ENCODE peak calls at places on chromosomes 16 and 17, in four cellular contexts. One of them, this sample, is unnamed. For H3K4me1, the result is how much of the 10 kb centered on the place peaks cover.

GRCh38 chr16:62021295-62021694 is 14.9 kb downstream of the CDH8 start:
- DNase-seq in sigmoid colon: no peak
- DNase-seq in breast epithelium: no peak
- DNase-seq in endodermal cell: no peak
- DNase-seq in this sample: no peak

GRCh38 chr16:23026777-23027362 is 122.4 kb downstream of the USP31 start:
- DNase-seq in endodermal cell: peak
- DNase-seq in breast epithelium: no peak
- DNase-seq in sigmoid colon: no peak
- DNase-seq in this sample: no peak

GRCh38 chr16:84088695-84089395 is 27.9 kb downstream of the MBTPS1 start:
- DNase-seq in endodermal cell: no peak
- DNase-seq in sigmoid colon: no peak
- DNase-seq in breast epithelium: peak
- DNase-seq in this sample: peak

GRCh38 chr16:997440-998051 is 16.0 kb downstream of the SOX8 start:
- DNase-seq in endodermal cell: peak
- DNase-seq in sigmoid colon: no peak
- DNase-seq in breast epithelium: no peak
- DNase-seq in this sample: no peak

GRCh38 chr17:7739746-7740145 is 22.2 kb downstream of the DNAH2 start:
- DNase-seq in sigmoid colon: no peak
- DNase-seq in endodermal cell: no peak
- DNase-seq in breast epithelium: no peak
- DNase-seq in this sample: no peak

GRCh38 chr17:66273391-66273722 is 29.1 kb upstream of the PRKCA start:
- DNase-seq in endodermal cell: no peak
- DNase-seq in breast epithelium: no peak
- DNase-seq in sigmoid colon: no peak
- DNase-seq in this sample: no peak

GRCh38 chr16:83336630-83337029 is 471.1 kb upstream of the HSBP1 start:
- DNase-seq in endodermal cell: no peak
- DNase-seq in breast epithelium: no peak
- DNase-seq in sigmoid colon: no peak
- DNase-seq in this sample: peak

GRCh38 chr17:62676231-62676943 is 48.9 kb downstream of the MRC2 start:
- DNase-seq in breast epithelium: no peak
- DNase-seq in endodermal cell: peak
- DNase-seq in sigmoid colon: peak
- DNase-seq in this sample: no peak

GRCh38 chr17:66076546-66077190 is 115.3 kb downstream of the CEP112 start:
- DNase-seq in breast epithelium: no peak
- DNase-seq in endodermal cell: peak
- DNase-seq in sigmoid colon: no peak
- DNase-seq in this sample: no peak

GRCh38 chr16:57427824-57428223 is 19.4 kb downstream of the CIAPIN1 start:
- DNase-seq in breast epithelium: no peak
- DNase-seq in endodermal cell: no peak
- DNase-seq in sigmoid colon: no peak
- DNase-seq in this sample: no peak

GRCh38 chr17:80092959-80093358 is 8.4 kb upstream of the GAA start:
- DNase-seq in breast epithelium: no peak
- DNase-seq in endodermal cell: no peak
- DNase-seq in sigmoid colon: peak
- DNase-seq in this sample: peak

GRCh38 chr16:53898993-53899392 is 195.0 kb downstream of the FTO start:
- DNase-seq in sigmoid colon: no peak
- DNase-seq in endodermal cell: no peak
- DNase-seq in breast epithelium: no peak
- DNase-seq in this sample: no peak

GRCh38 chr17:7549401-7550055 is 670 bp downstream of the TNFSF12 start:
- DNase-seq in breast epithelium: no peak
- DNase-seq in sigmoid colon: peak
- DNase-seq in endodermal cell: no peak
- DNase-seq in this sample: no peak

GRCh38 chr16:29961479-29962343 is at the start of gene TMEM219:
- DNase-seq in sigmoid colon: peak
- DNase-seq in endodermal cell: peak
- DNase-seq in breast epithelium: peak
- DNase-seq in this sample: peak

GRCh38 chr17:77425791-77426641 is 285.2 kb downstream of the SEC14L1 start:
- DNase-seq in breast epithelium: no peak
- DNase-seq in sigmoid colon: peak
- DNase-seq in endodermal cell: peak
- DNase-seq in this sample: peak

GRCh38 chr17:76107507-76107906 is 3.9 kb upstream of the EXOC7 start:
- DNase-seq in sigmoid colon: no peak
- DNase-seq in endodermal cell: no peak
- DNase-seq in breast epithelium: no peak
- DNase-seq in this sample: no peak

DNA sequence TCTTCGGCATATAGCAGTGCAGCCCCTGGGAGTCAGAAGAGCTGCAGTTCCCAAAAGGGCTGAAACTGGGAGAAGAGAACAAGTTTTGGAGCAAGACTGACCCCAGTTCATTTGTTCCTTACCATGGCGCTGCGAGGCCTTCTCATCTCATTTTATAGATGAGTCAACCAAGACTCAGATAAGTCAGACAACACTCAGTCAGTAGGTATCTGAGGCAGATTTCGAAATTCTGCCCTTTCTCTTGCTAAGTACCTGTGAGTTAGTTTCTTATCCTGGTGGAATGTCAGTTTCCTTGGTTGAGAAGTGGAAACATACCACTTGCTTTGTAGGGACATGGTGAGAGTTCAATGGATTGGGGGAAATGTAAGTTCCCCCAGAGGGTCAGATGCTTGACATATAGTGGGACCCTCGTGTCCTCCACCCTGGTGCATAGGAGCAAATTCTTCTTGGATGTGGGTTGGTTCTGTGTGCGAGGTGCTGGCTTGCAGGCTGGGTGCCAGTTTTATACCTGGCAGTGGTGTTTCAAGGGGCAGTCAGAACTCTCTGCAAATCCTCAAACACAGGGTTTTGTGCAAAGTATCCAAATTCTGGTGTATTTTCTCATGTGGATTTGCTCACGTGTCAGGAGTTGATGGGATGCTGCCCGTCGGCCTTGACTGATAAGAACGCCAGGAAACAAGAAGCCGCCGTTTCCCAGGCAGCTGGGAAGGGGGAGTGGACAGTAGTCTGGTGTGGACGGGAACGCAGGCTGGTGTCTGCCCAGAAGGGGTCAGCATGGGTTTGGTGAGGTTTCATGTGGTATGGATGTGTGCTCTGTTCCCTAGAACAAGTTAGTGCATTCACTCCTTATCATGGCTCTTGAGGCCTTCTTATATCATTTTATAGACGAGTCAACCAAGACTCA is 61.1 kb upstream of the CIBAR2 start:
- DNase-seq in breast epithelium: no peak
- DNase-seq in endodermal cell: peak
- DNase-seq in sigmoid colon: no peak
- DNase-seq in this sample: peak
- H3K4me3 ChIP-seq in breast epithelium: peak
- H3K4me3 ChIP-seq in endodermal cell: no peak
- H3K4me3 ChIP-seq in sigmoid colon: peak
- H3K4me3 ChIP-seq in this sample: no peak

DNA sequence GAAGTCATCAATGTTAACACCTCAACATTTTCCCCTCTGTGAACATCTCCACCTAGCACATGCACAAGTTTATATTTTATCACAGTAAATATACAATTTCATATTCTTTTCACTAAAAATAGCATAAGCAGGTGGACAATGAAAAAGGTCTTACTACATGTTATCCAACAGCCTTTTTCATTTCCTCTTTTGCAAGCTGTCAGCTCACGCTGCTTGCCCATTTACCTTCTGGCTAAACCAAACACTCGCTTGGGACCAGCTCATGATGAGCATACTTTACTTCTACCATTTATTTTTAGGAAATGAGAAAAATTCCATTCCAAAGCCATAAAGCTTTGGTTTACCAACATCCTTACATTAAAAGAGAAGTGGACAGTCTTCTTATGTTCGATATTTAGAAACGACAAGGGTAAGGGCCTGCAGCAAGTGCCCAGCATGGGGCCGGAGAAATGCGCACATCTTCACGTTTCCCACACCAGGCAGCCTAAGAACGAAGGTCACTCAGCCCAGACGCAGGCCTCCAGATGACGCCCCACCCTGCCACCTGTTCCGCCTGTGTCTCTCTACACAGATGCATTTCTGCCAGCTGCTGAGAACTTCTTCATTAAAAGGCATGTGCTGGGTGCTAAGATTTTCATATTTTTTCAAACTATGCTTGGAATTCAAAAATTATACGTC is 13.9 kb downstream of the SNN start:
- DNase-seq in sigmoid colon: peak
- DNase-seq in breast epithelium: no peak
- DNase-seq in endodermal cell: no peak
- DNase-seq in this sample: no peak
- H3K4me1 ChIP-seq in sigmoid colon: under half
- H3K4me1 ChIP-seq in breast epithelium: under half
- H3K4me1 ChIP-seq in endodermal cell: under half
- H3K4me1 ChIP-seq in this sample: under half

GRCh38 chr17:5798104-5798503 is 213.8 kb upstream of the NLRP1 start:
- DNase-seq in endodermal cell: peak
- DNase-seq in sigmoid colon: no peak
- DNase-seq in breast epithelium: no peak
- DNase-seq in this sample: no peak

GRCh38 chr17:5797447-5797846 is 213.1 kb upstream of the NLRP1 start:
- DNase-seq in breast epithelium: no peak
- DNase-seq in sigmoid colon: no peak
- DNase-seq in endodermal cell: peak
- DNase-seq in this sample: no peak

GRCh38 chr17:5793157-5793556 is 208.8 kb upstream of the NLRP1 start:
- DNase-seq in sigmoid colon: no peak
- DNase-seq in breast epithelium: no peak
- DNase-seq in endodermal cell: peak
- DNase-seq in this sample: no peak

GRCh38 chr17:5794881-5795486 is 210.7 kb upstream of the NLRP1 start:
- DNase-seq in endodermal cell: no peak
- DNase-seq in sigmoid colon: no peak
- DNase-seq in breast epithelium: no peak
- DNase-seq in this sample: no peak

DNA sequence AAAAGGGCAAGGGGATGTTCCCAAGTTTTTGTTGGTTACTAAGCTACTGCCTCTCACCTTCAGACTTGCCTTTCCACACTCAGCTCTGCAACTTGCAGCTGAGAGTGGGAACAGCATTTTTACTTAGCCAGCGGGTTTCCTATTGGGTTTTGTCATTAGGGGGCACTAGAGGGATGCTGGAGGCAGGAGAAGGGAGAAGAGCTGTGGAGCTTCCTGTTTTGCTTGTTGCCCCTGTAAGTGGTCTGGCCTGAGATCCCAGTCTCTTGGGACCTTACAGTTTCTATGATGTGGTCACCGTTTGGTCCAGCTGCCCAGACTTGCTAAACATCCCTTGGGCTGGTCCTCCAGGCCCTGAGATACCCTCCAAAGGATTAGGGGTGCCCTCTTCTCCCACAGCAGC is 209.6 kb upstream of the NLRP1 start:
- DNase-seq in breast epithelium: no peak
- DNase-seq in endodermal cell: peak
- DNase-seq in sigmoid colon: no peak
- DNase-seq in this sample: no peak
- TF ChIP-seq CTCF in breast epithelium: no peak
- TF ChIP-seq CTCF in endodermal cell: peak
- TF ChIP-seq CTCF in sigmoid colon: no peak
- TF ChIP-seq CTCF in this sample: no peak

GRCh38 chr17:57442401-57442823 is 186.1 kb downstream of the MSI2 start:
- DNase-seq in breast epithelium: no peak
- DNase-seq in endodermal cell: no peak
- DNase-seq in sigmoid colon: no peak
- DNase-seq in this sample: no peak

GRCh38 chr17:57442914-57443571 is 186.7 kb downstream of the MSI2 start:
- DNase-seq in breast epithelium: no peak
- DNase-seq in endodermal cell: no peak
- DNase-seq in sigmoid colon: no peak
- DNase-seq in this sample: peak

GRCh38 chr17:57440522-57441269 is 184.4 kb downstream of the MSI2 start:
- DNase-seq in breast epithelium: no peak
- DNase-seq in sigmoid colon: peak
- DNase-seq in endodermal cell: peak
- DNase-seq in this sample: peak

GRCh38 chr17:57443781-57444180 is 187.5 kb downstream of the MSI2 start:
- DNase-seq in breast epithelium: no peak
- DNase-seq in endodermal cell: no peak
- DNase-seq in sigmoid colon: no peak
- DNase-seq in this sample: no peak

DNA sequence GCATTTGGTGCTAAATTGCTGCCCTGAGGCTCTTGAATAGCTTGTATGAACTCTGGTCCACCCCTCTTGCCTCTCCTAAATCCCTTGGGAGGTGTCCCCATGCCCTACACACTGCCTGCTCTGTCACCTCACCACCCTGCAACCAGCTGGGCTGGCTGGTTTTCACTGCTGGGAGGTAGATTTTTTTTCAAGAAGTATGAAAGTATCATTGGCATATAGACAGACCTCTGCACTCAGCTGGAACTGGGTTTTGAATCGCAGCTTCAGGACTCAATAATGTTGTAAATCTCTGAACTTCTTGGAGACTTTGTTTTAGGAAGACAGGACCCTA is 184.9 kb downstream of the MSI2 start:
- DNase-seq in endodermal cell: no peak
- DNase-seq in sigmoid colon: no peak
- DNase-seq in breast epithelium: no peak
- DNase-seq in this sample: no peak
- H3K4me3 ChIP-seq in endodermal cell: no peak
- H3K4me3 ChIP-seq in sigmoid colon: no peak
- H3K4me3 ChIP-seq in breast epithelium: no peak
- H3K4me3 ChIP-seq in this sample: no peak

DNA sequence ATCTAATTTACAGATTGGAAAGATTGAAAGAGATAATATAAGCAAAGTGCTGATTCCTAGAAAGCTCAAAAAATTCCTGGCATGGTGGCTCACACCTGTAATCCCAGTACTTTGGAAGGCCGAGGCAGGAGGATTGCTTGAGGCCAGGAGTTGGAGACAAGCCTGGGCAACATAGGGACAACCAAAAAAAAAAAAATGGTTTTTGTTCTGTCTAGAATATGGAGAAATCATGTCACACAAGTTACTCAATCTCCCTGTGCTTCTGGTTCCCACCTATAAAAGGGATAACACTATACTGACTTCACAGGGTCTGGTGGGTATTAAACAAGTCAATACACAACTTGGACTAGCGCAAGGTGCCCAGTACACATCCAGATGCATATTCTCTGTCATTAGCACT is 18.4 kb downstream of the ARHGAP17 start:
- DNase-seq in sigmoid colon: no peak
- DNase-seq in endodermal cell: no peak
- DNase-seq in breast epithelium: no peak
- DNase-seq in this sample: no peak
- H3K4me1 ChIP-seq in sigmoid colon: under half
- H3K4me1 ChIP-seq in endodermal cell: under half
- H3K4me1 ChIP-seq in breast epithelium: under half
- H3K4me1 ChIP-seq in this sample: under half

GRCh38 chr17:48070195-48070594 is 22.0 kb downstream of the NFE2L1 start:
- DNase-seq in breast epithelium: no peak
- DNase-seq in endodermal cell: no peak
- DNase-seq in sigmoid colon: no peak
- DNase-seq in this sample: no peak
- TF ChIP-seq CTCF in breast epithelium: no peak
- TF ChIP-seq CTCF in endodermal cell: no peak
- TF ChIP-seq CTCF in sigmoid colon: no peak
- TF ChIP-seq CTCF in this sample: no peak

This sample was measured in adrenal gland.